ENCODE peak calls at places on chromosome 5, in eight cellular contexts. A, L, Q, C, E, I, K and O are unnamed samples.
A peak's percentile ranks its signal among the peaks of the same experiment; 100 is the strongest.

GRCh38 chr5:154095819-154096380 is 57.1 kb downstream of the MFAP3 start:
- DNase-seq in E (no peak), C (no peak), I (no peak), A (no peak), K (no peak), L (no peak), Q (no peak), O (peak; percentile 52)

GRCh38 chr5:68288756-68289134 is 73.2 kb downstream of the PIK3R1 start:
- DNase-seq in E (peak; percentile 28), C (peak; percentile 69), L (no peak), Q (no peak), K (no peak), I (no peak), A (no peak), O (no peak)

GRCh38 chr5:122492675-122493074 is 180.6 kb downstream of the SNCAIP start:
- DNase-seq in I (no peak), K (no peak), A (no peak), E (no peak), C (no peak), Q (no peak), L (no peak), O (no peak)

GRCh38 chr5:172293054-172293744 is 9.6 kb upstream of the UBTD2 start:
- DNase-seq in A (peak; percentile 61), Q (peak; percentile 16), E (no peak), I (no peak), L (peak; percentile 58), C (peak; percentile 88), K (peak; percentile 68), O (peak; percentile 84)

GRCh38 chr5:127870914-127871313 is 167.7 kb downstream of the CCDC192 start:
- DNase-seq in I (peak; percentile 83), K (peak; percentile 78), L (peak; percentile 63), C (peak; percentile 88), Q (no peak), A (peak; percentile 76), E (peak; percentile 80), O (no peak)

GRCh38 chr5:36017622-36018021 is 26.4 kb upstream of the UGT3A1 start:
- DNase-seq in L (no peak), I (no peak), Q (no peak), A (no peak), E (no peak), K (no peak), C (no peak), O (no peak)

GRCh38 chr5:112183103-112183634 is 235.9 kb downstream of the EPB41L4A start:
- DNase-seq in L (no peak), I (no peak), Q (no peak), C (no peak), A (no peak), E (no peak), K (no peak), O (no peak)

GRCh38 chr5:81577091-81577490 is 173.8 kb downstream of the SSBP2 start:
- DNase-seq in C (no peak), I (no peak), L (no peak), Q (no peak), A (no peak), E (no peak), K (no peak), O (no peak)

GRCh38 chr5:14036514-14036913 is 92.0 kb upstream of the DNAH5 start:
- DNase-seq in I (no peak), L (no peak), Q (no peak), C (no peak), A (no peak), E (no peak), K (no peak), O (no peak)

GRCh38 chr5:53448851-53449250 is 31.6 kb upstream of the FST start:
- DNase-seq in K (no peak), I (no peak), A (no peak), L (no peak), C (no peak), E (no peak), Q (no peak), O (no peak)

GRCh38 chr5:6182271-6182815 is 196.0 kb downstream of the MED10 start:
- DNase-seq in A (no peak), K (no peak), E (no peak), I (no peak), L (no peak), Q (no peak), C (no peak), O (no peak)

GRCh38 chr5:6183391-6184390 is 194.7 kb downstream of the MED10 start:
- DNase-seq in I (no peak), C (no peak), A (no peak), E (no peak), Q (no peak), L (no peak), K (no peak), O (no peak)

GRCh38 chr5:6185574-6185973 is 192.8 kb downstream of the MED10 start:
- DNase-seq in E (no peak), I (no peak), L (no peak), C (no peak), Q (no peak), A (no peak), K (no peak), O (no peak)

GRCh38 chr5:6181871-6182270 is 196.5 kb downstream of the MED10 start:
- DNase-seq in K (no peak), E (no peak), A (no peak), C (no peak), I (no peak), L (no peak), Q (no peak), O (no peak)

GRCh38 chr5:6184481-6184880 is 193.9 kb downstream of the MED10 start:
- DNase-seq in L (no peak), I (no peak), C (no peak), E (no peak), A (no peak), Q (no peak), K (no peak), O (no peak)
- H3K9me3 ChIP-seq in L (no peaks in the 10 kb centered on the region), I (no peaks in the 10 kb centered on the region), C (no peaks in the 10 kb centered on the region), E (no peaks in the 10 kb centered on the region), A (peaks cover 3% of the 10 kb centered on the region), Q (no peaks in the 10 kb centered on the region), K (no peaks in the 10 kb centered on the region), O (peaks cover 2% of the 10 kb centered on the region)

DNA sequence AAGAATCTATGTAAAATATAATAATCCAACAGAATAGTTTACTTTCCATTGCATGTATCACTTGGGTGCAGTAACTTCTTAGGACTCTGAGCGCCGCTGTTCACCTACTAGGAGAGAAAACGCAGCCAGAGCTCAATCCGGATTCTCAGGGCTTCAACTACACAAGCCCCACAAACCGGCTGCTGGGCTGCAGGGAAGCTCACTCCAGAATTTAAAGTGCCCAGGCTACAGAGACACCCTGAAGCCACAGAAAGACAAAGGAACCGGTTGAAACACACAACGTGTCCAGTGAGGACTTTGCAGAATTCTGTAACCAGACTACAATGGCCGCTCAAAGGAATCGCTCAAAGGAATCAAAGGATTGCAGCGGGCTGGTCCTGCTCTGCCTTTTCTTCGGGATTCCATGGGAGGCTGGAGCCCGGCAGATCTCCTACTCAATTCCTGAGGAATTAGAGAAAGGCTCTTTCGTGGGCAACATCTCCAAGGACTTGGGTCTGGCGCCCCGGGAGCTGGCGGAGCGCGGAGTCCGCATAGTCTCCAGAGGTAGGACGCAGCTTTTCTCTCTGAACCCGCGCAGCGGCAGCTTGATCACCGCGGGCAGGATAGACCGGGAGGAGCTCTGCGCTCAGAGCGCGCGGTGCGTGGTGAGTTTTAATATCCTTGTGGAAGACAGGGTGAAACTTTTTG is at the start of gene PCDHGA10:
- DNase-seq in Q (peak; percentile 26), I (peak; percentile 61), L (no peak), A (no peak), E (peak; percentile 80), C (no peak), K (peak; percentile 67), O (no peak)
- H3K9me3 ChIP-seq in Q (no peaks in the 10 kb centered on the region), I (peaks cover 5% of the 10 kb centered on the region), L (peaks cover 46% of the 10 kb centered on the region), A (peaks cover 3% of the 10 kb centered on the region), E (peaks cover 63% of the 10 kb centered on the region), C (peaks cover 80% of the 10 kb centered on the region), K (peaks cover 90% of the 10 kb centered on the region), O (peaks cover 14% of the 10 kb centered on the region)

GRCh38 chr5:10420468-10420867 is 21.2 kb upstream of the ROPN1L start:
- DNase-seq in I (no peak), E (no peak), L (no peak), K (no peak), A (no peak), Q (no peak), C (no peak), O (no peak)
- H3K9me3 ChIP-seq in I (no peaks in the 10 kb centered on the region), E (no peaks in the 10 kb centered on the region), L (no peaks in the 10 kb centered on the region), K (no peaks in the 10 kb centered on the region), A (peaks cover 7% of the 10 kb centered on the region), Q (no peaks in the 10 kb centered on the region), C (no peaks in the 10 kb centered on the region), O (no peaks in the 10 kb centered on the region)

GRCh38 chr5:107668154-107668932 is 2.4 kb downstream of the EFNA5 start:
- DNase-seq in Q (no peak), L (no peak), I (no peak), C (no peak), K (no peak), A (no peak), E (no peak), O (no peak)

GRCh38 chr5:107665036-107665435 is 5.7 kb downstream of the EFNA5 start:
- DNase-seq in I (no peak), K (no peak), L (no peak), C (no peak), E (no peak), A (no peak), Q (no peak), O (no peak)

GRCh38 chr5:107663697-107664096 is 7.0 kb downstream of the EFNA5 start:
- DNase-seq in A (no peak), I (no peak), C (no peak), Q (no peak), E (no peak), K (no peak), L (no peak), O (no peak)

GRCh38 chr5:107668933-107669542 is 1.7 kb downstream of the EFNA5 start:
- DNase-seq in E (peak; percentile 50), A (no peak), I (no peak), L (no peak), C (no peak), Q (no peak), K (peak; percentile 31), O (no peak)

DNA sequence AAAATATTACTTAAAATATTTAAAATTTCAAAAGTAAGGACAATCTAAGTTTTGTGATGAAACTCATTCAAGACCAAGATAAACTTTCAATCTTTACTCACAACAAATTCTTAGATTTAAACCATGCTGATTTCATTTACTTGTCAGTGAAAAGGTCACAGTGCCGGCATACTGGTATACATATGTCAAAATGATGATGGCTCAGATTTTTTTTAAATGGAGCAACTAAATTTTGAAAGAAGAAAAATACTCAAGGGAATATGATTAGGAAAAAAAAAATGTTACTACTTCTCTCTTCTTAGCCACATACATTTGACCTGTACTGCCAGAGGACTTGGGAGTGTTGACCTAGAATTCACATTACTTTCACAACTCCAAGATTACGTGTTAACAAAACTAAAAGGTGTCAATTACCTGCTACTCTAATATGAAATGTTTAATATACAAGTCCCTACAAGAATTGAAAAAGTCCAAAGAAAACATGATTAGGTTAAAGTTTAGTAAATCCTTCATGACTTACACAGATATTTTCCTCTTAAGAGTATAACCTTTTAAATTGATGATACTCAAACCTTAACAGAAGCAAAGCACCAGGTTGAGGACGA is 4.6 kb downstream of the EFNA5 start:
- DNase-seq in C (no peak), A (no peak), Q (no peak), E (no peak), L (no peak), K (no peak), I (no peak), O (no peak)
- H3K9me3 ChIP-seq in C (no peaks in the 10 kb centered on the region), A (no peaks in the 10 kb centered on the region), Q (no peaks in the 10 kb centered on the region), E (no peaks in the 10 kb centered on the region), L (no peaks in the 10 kb centered on the region), K (no peaks in the 10 kb centered on the region), I (no peaks in the 10 kb centered on the region), O (no peaks in the 10 kb centered on the region)